ENCODE peak calls at places on chromosomes 11 and 22, in seven cellular contexts. A is ovary, Q is stomach, S is esophagus muscularis mucosa, N is K562, V is GM12878, L is sigmoid colon. J is an unnamed sample. For H3K4me1, the result is how much of the 10 kb centered on the place peaks cover.

GRCh38 chr22:46272196-46272595 is 4.4 kb downstream of the TTC38 start:
- DNase-seq in A (peak), Q (no peak), S (no peak), N (no peak), V (no peak), L (no peak), J (no peak)

GRCh38 chr11:92295175-92296137 is 70.8 kb downstream of the FAT3 start:
- DNase-seq in A (no peak), Q (peak), S (peak), N (no peak), V (no peak), L (no peak), J (peak)

GRCh38 chr11:78840623-78841022 is 266.0 kb upstream of the NARS2 start:
- DNase-seq in A (no peak), Q (no peak), S (no peak), N (no peak), V (no peak), L (peak), J (no peak)

GRCh38 chr22:19039796-19040580 is 82.2 kb downstream of the DGCR2 start:
- DNase-seq in A (peak), Q (no peak), S (no peak), N (no peak), V (no peak), L (peak), J (no peak)

GRCh38 chr11:6433998-6434650 is 6.7 kb downstream of the HPX start:
- DNase-seq in A (no peak), Q (no peak), S (no peak), N (no peak), V (no peak), L (no peak), J (no peak)

GRCh38 chr11:62444271-62444833 is 25.5 kb downstream of the SCGB1A1 start:
- DNase-seq in A (peak), Q (peak), S (no peak), N (no peak), V (peak), L (peak), J (peak)

GRCh38 chr11:110251837-110252236 is 44.6 kb downstream of the RDX start:
- DNase-seq in A (no peak), Q (peak), S (no peak), N (peak), V (no peak), L (no peak), J (no peak)

GRCh38 chr11:69680688-69681087 is 5.5 kb upstream of the LTO1 start:
- DNase-seq in A (no peak), Q (no peak), S (no peak), N (no peak), V (no peak), L (peak), J (no peak)

GRCh38 chr11:100892886-100893285 is 205.8 kb downstream of the ARHGAP42 start:
- DNase-seq in A (no peak), Q (no peak), S (no peak), N (no peak), V (no peak), L (no peak), J (no peak)

GRCh38 chr22:42656578-42656977 is 7.4 kb upstream of the CYB5R3 start:
- DNase-seq in A (no peak), Q (no peak), S (no peak), N (no peak), V (no peak), L (no peak), J (no peak)

GRCh38 chr11:13367115-13367514 is 89.5 kb downstream of the BMAL1 start:
- DNase-seq in A (no peak), Q (no peak), S (no peak), N (no peak), V (no peak), L (no peak), J (no peak)

GRCh38 chr11:100939581-100939980 is 190.0 kb downstream of the PGR start:
- DNase-seq in A (no peak), Q (no peak), S (no peak), N (no peak), V (no peak), L (no peak), J (no peak)

GRCh38 chr11:102111787-102112653 is 1.8 kb downstream of the YAP1 start:
- DNase-seq in A (no peak), Q (peak), S (no peak), N (no peak), V (no peak), L (peak), J (peak)

GRCh38 chr22:29434288-29434687 is 4.1 kb upstream of the RFPL1 start:
- DNase-seq in A (no peak), Q (no peak), S (no peak), N (no peak), V (no peak), L (no peak), J (no peak)

GRCh38 chr11:96049426-96049825 is 125.5 kb upstream of the MTMR2 start:
- DNase-seq in A (no peak), Q (no peak), S (no peak), N (no peak), V (no peak), L (no peak), J (no peak)

GRCh38 chr11:35146074-35146521 is 7.1 kb downstream of the CD44 start:
- DNase-seq in A (no peak), Q (no peak), S (no peak), N (no peak), V (peak), L (no peak), J (peak)

GRCh38 chr22:41621099-41621910 is at the start of gene XRCC6:
- DNase-seq in A (peak), Q (peak), S (peak), N (peak), V (peak), L (peak), J (peak)

GRCh38 chr11:68684385-68685356 is at the start of gene GAL:
- DNase-seq in A (no peak), Q (no peak), S (no peak), N (peak), V (no peak), L (peak), J (no peak)

GRCh38 chr11:8544807-8545206 is 49.2 kb downstream of the STK33 start:
- DNase-seq in A (no peak), Q (no peak), S (no peak), N (no peak), V (no peak), L (no peak), J (no peak)

GRCh38 chr22:39592104-39593060 is 21.8 kb downstream of the CACNA1I start:
- DNase-seq in A (peak), Q (peak), S (no peak), N (no peak), V (no peak), L (peak), J (no peak)

GRCh38 chr11:119486016-119486415 is 63.0 kb upstream of the THY1 start:
- DNase-seq in A (no peak), Q (no peak), S (no peak), N (no peak), V (no peak), L (no peak), J (no peak)

GRCh38 chr22:24555160-24555495 is 190 bp upstream of the GUCD1 start:
- DNase-seq in A (peak), Q (peak), S (peak), N (peak), V (peak), L (peak), J (peak)

GRCh38 chr22:50608996-50609395 is 8.4 kb downstream of the MAPK8IP2 start:
- DNase-seq in A (no peak), Q (no peak), S (no peak), N (no peak), V (no peak), L (no peak), J (no peak)

GRCh38 chr11:86116386-86116726 is 47.5 kb upstream of the PICALM start:
- DNase-seq in A (no peak), Q (no peak), S (no peak), N (no peak), V (peak), L (no peak), J (no peak)

GRCh38 chr11:133198326-133198725 is 334.0 kb downstream of the OPCML start:
- DNase-seq in A (no peak), Q (no peak), S (peak), N (no peak), V (no peak), L (no peak), J (no peak)

GRCh38 chr22:33812578-33812977 is 107.7 kb downstream of the LARGE1 start:
- DNase-seq in A (no peak), Q (no peak), S (no peak), N (no peak), V (no peak), L (no peak), J (no peak)

GRCh38 chr11:69465236-69466000 is 16.0 kb upstream of the LINC01488 start:
- DNase-seq in A (no peak), Q (no peak), S (no peak), N (no peak), V (no peak), L (no peak), J (peak)

GRCh38 chr22:44936201-44936600 is 73.6 kb downstream of the PHF21B start:
- DNase-seq in A (no peak), Q (no peak), S (no peak), N (no peak), V (no peak), L (no peak), J (no peak)

GRCh38 chr11:90764691-90765090 is 541.8 kb upstream of the CHORDC1 start:
- DNase-seq in A (no peak), Q (no peak), S (no peak), N (no peak), V (no peak), L (no peak), J (no peak)

GRCh38 chr11:6703247-6704063 is 20.3 kb upstream of the MRPL17 start:
- DNase-seq in A (no peak), Q (peak), S (no peak), N (peak), V (no peak), L (no peak), J (peak)

DNA sequence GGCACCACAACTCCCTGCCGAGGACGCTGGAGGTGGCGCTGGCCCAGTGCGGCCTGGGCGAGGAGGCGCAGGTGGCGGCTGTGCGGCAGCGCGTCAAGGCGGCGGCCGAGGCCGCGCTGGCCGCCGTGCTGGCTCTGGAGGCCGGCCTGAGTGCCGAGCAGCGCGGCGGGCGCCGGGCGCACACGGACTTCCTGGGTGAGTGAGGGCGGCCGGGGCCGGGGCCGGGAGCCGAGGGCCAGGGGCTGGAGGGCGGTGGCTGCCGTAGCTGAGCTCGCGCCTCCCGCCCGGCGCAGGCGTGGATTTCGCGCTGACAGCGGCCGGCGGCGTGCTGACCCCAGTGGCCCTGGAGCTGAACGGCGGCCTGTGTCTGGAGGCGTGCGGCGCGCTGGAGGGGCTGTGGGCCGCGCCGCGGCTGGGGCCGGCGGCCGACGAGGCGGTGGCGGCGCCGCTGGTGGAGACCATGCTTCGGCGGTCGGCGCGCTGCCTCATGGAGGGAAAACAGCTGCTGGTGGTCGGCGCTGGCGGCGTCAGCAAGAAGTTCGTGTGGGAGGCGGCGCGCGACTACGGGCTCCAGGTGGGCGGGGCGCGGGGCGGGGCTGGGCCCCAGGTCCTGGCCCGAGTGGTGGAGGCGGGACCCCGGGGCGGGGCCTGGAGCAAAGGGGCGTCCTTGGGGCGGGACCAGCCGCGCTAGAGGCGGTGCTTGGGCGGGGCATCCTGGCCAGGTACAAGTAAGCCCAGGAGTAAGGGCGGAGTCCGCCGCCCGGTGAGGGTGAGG is 5.4 kb downstream of the CARNS1 start:
- DNase-seq in A (peak), Q (peak), S (peak), N (peak), V (no peak), L (peak), J (peak)
- TF ChIP-seq POLR2A in A (peak), Q (no peak), S (no peak), N (no peak), V (peak), L (no peak), J (peak)

DNA sequence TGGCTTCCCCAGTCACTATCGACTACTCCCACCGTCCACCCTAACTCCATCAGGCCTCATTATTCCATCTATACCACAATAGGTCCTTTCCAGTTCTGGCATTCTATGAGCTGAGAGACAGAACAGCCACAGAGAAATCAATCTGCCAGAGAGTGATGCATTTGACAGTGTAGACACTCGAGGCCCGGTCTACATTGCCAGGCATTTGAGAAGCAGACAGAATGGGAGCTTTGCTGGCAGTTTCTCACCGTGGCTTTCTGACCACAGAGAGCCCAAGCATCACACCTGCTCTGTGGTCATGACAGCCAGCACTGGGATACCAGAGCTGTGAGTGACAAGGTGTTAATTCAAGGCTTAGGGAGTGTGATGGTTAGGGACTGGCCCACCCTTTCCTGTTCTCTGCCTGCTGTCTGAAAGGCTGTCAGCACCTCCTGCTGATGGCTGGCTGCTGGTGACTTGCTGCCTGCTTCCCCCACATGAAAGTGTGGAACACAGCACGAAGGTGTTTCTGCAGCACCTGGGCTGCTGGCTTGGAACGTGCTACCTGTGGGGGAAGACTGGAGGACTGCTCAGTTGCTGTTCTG is 137.8 kb downstream of the KIRREL3 start:
- DNase-seq in A (no peak), Q (no peak), S (no peak), N (no peak), V (no peak), L (no peak), J (no peak)
- TF ChIP-seq EP300 in A (no peak), Q (no peak), S (no peak), N (no peak), V (no peak), L (no peak), J (no peak)

GRCh38 chr11:58573451-58574104 is 2.1 kb downstream of the LPXN start:
- DNase-seq in A (peak), Q (no peak), S (peak), N (no peak), V (no peak), L (peak), J (no peak)

GRCh38 chr11:58564226-58564625 is 11.4 kb downstream of the LPXN start:
- DNase-seq in A (no peak), Q (no peak), S (no peak), N (no peak), V (no peak), L (no peak), J (no peak)

GRCh38 chr11:58562375-58562800 is 13.3 kb downstream of the LPXN start:
- DNase-seq in A (no peak), Q (no peak), S (no peak), N (no peak), V (no peak), L (no peak), J (no peak)

GRCh38 chr11:58567889-58568512 is 7.7 kb downstream of the LPXN start:
- DNase-seq in A (peak), Q (peak), S (no peak), N (peak), V (no peak), L (no peak), J (peak)
- H3K4me1 ChIP-seq in A (under half), Q (under half), S (under half), N (under half), V (under half), L (under half), J (under half)

GRCh38 chr22:22692707-22693530 is 48.5 kb downstream of the GGTLC2 start:
- DNase-seq in A (peak), Q (peak), S (no peak), N (peak), V (no peak), L (peak), J (peak)
- TF ChIP-seq POLR2A in A (no peak), Q (no peak), S (no peak), N (no peak), V (no peak), L (no peak), J (no peak)

DNA sequence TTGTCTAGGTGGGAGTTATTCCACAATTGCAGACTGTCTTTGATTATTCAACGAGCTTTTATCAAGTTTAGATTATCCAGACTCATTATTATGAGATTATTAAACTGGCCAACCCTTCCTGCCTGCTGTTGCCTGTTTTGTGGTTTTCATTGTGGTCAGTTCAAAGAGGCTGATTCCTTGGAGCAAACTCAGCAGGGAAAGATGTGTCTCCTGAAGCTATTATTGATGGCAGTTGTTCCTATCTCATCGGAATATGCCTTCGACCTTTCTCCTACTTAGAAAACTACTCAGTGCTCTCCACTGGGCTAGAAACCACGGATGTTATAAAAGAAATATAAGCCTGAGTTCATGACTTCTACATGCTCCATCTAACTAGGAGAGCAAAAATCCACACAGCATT is 80.2 kb upstream of the NAV2 start:
- DNase-seq in A (no peak), Q (no peak), S (no peak), N (no peak), V (no peak), L (no peak), J (no peak)
- TF ChIP-seq EP300 in A (no peak), Q (no peak), S (no peak), N (no peak), V (no peak), L (no peak), J (no peak)

GRCh38 chr11:65574147-65574962 is 1.5 kb upstream of the EHBP1L1 start:
- DNase-seq in A (peak), Q (peak), S (peak), N (peak), V (peak), L (peak), J (peak)

GRCh38 chr11:65574963-65575567 is 788 bp upstream of the EHBP1L1 start:
- DNase-seq in A (no peak), Q (peak), S (no peak), N (peak), V (no peak), L (peak), J (peak)

GRCh38 chr11:65576232-65576866 is 496 bp downstream of the EHBP1L1 start:
- DNase-seq in A (peak), Q (no peak), S (no peak), N (no peak), V (no peak), L (peak), J (no peak)

GRCh38 chr11:65576867-65577755 is 1.3 kb downstream of the EHBP1L1 start:
- DNase-seq in A (peak), Q (peak), S (no peak), N (no peak), V (no peak), L (peak), J (peak)

GRCh38 chr11:65575568-65576231 is at the start of gene EHBP1L1:
- DNase-seq in A (peak), Q (peak), S (no peak), N (peak), V (peak), L (peak), J (peak)
- H3K4me1 ChIP-seq in A (under half), Q (half or more), S (half or more), N (half or more), V (under half), L (half or more), J (half or more)

GRCh38 chr11:11444800-11445126 is 91.7 kb upstream of the CSNK2A3 start:
- DNase-seq in A (no peak), Q (no peak), S (no peak), N (no peak), V (no peak), L (no peak), J (no peak)
- TF ChIP-seq POLR2A in A (no peak), Q (no peak), S (no peak), N (no peak), V (no peak), L (no peak), J (no peak)

GRCh38 chr11:134802598-134802997 is 390.6 kb upstream of the B3GAT1 start:
- DNase-seq in A (no peak), Q (no peak), S (no peak), N (no peak), V (no peak), L (no peak), J (no peak)

GRCh38 chr11:134800826-134801225 is 388.8 kb upstream of the B3GAT1 start:
- DNase-seq in A (no peak), Q (no peak), S (peak), N (no peak), V (no peak), L (no peak), J (no peak)

GRCh38 chr11:134801526-134801925 is 389.5 kb upstream of the B3GAT1 start:
- DNase-seq in A (no peak), Q (no peak), S (peak), N (no peak), V (no peak), L (no peak), J (no peak)

GRCh38 chr11:134800130-134800529 is 388.1 kb upstream of the B3GAT1 start:
- DNase-seq in A (no peak), Q (no peak), S (peak), N (no peak), V (no peak), L (no peak), J (no peak)

GRCh38 chr11:134802116-134802515 is 390.1 kb upstream of the B3GAT1 start:
- DNase-seq in A (no peak), Q (no peak), S (peak), N (no peak), V (no peak), L (no peak), J (no peak)
- TF ChIP-seq EP300 in A (no peak), Q (no peak), S (no peak), N (no peak), V (no peak), L (no peak), J (no peak)